ENCODE peak calls at places on chromosomes 1 and 21, in five cellular contexts. H is BJ; L is activated CD8-positive, alpha-beta memory T cell treated with anti-CD3 and anti-CD28 coated beads for 24 hours; M is amniotic epithelial cell; N is stimulated activated CD4-positive, alpha-beta T cell treated with anti-CD3 and anti-CD28 coated beads, Interleukin-4, amount 100 ng/mL, for 4 hours. P is an unnamed sample.

GRCh38 chr1:155173478-155174333 is at the start of gene TRIM46:
- DNase-seq in L (peak), N (peak), M (peak), H (no peak), P (no peak)

GRCh38 chr1:214220891-214221290 is 60.1 kb upstream of the SMYD2 start:
- DNase-seq in L (no peak), N (no peak), H (no peak), M (no peak), P (no peak)

GRCh38 chr1:179017383-179018326 is 8.0 kb upstream of the FAM20B start:
- DNase-seq in M (peak), L (no peak), H (no peak), N (no peak), P (peak)

GRCh38 chr1:110393691-110394564 is 3.1 kb upstream of the SLC16A4 start:
- DNase-seq in M (peak), L (no peak), H (peak), N (no peak), P (peak)

GRCh38 chr1:57262472-57262871 is 161.4 kb downstream of the DAB1 start:
- DNase-seq in H (no peak), L (no peak), N (no peak), M (no peak), P (no peak)

GRCh38 chr1:37189111-37189510 is 154.8 kb upstream of the GRIK3 start:
- DNase-seq in L (no peak), N (no peak), M (no peak), H (no peak), P (no peak)

GRCh38 chr1:42952353-42953001 is 6.2 kb downstream of the SLC2A1 start:
- DNase-seq in M (no peak), H (no peak), N (no peak), L (no peak), P (no peak)

GRCh38 chr21:17003221-17003620 is 509.6 kb upstream of the CXADR start:
- DNase-seq in L (no peak), M (no peak), N (no peak), H (peak), P (peak)

GRCh38 chr1:21232044-21232443 is 55.3 kb upstream of the EIF4G3 start:
- DNase-seq in M (peak), H (no peak), N (no peak), L (no peak), P (no peak)

GRCh38 chr1:91152331-91152730 is 130.5 kb upstream of the ZNF644 start:
- DNase-seq in H (no peak), L (no peak), N (no peak), M (no peak), P (no peak)

GRCh38 chr1:119285482-119285881 is 83.1 kb upstream of the HAO2 start:
- DNase-seq in N (no peak), M (peak), L (no peak), H (peak), P (peak)

GRCh38 chr1:208934933-208935332 is 648.6 kb upstream of the CAMK1G start:
- DNase-seq in N (no peak), H (no peak), M (no peak), L (no peak), P (no peak)

GRCh38 chr1:30929135-30929889 is 20.8 kb upstream of the SDC3 start:
- DNase-seq in M (peak), N (peak), L (peak), H (no peak), P (peak)

GRCh38 chr1:183270541-183271141 is 84.6 kb downstream of the LAMC2 start:
- DNase-seq in H (peak), N (no peak), M (peak), L (no peak), P (peak)

GRCh38 chr1:201149400-201149799 is 4.9 kb downstream of the TMEM9 start:
- DNase-seq in H (no peak), N (no peak), L (no peak), M (peak), P (peak)

GRCh38 chr21:16709866-16710550 is 802.8 kb upstream of the CXADR start:
- DNase-seq in L (no peak), N (no peak), H (peak), M (no peak), P (no peak)

GRCh38 chr1:192573499-192573898 is 2.1 kb upstream of the RGS1 start:
- DNase-seq in N (no peak), L (no peak), M (peak), H (no peak), P (peak)

P was measured in NCI-H226.